ENCODE peak calls at places on chromosomes 16 and 17, in six cellular contexts. U is heart right ventricle, T is pancreas, B is fibroblast of lung, W is nephron progenitor cell, K is A549. Q is an unnamed sample.

GRCh38 chr17:57766307-57766943 is 21.3 kb upstream of the CCDC182 start:
- DNase-seq in U (no peak), T (no peak), B (no peak), W (no peak), K (no peak), Q (no peak)

GRCh38 chr16:89043636-89044393 is 49.8 kb upstream of the ACSF3 start:
- DNase-seq in U (peak; percentile 3), T (no peak), B (no peak), W (no peak), K (no peak), Q (no peak)

GRCh38 chr17:66975614-66976378 is 11.3 kb downstream of the CACNG4 start:
- DNase-seq in U (peak; percentile 45), T (no peak), B (no peak), W (no peak), K (peak; percentile 70), Q (peak; percentile 60)

GRCh38 chr17:144936-145670 is 7.7 kb downstream of the SCGB1C2 start:
- DNase-seq in U (no peak), T (peak; percentile 9), B (no peak), W (no peak), K (no peak), Q (no peak)

GRCh38 chr17:4665027-4665426 is 23.5 kb upstream of the ALOX15 start:
- DNase-seq in U (no peak), T (no peak), B (no peak), W (no peak), K (no peak), Q (no peak)

GRCh38 chr17:18116078-18116477 is 7.5 kb downstream of the MYO15A start:
- DNase-seq in U (no peak), T (no peak), B (no peak), W (no peak), K (no peak), Q (no peak)

GRCh38 chr17:66172706-66173223 is 19.2 kb downstream of the CEP112 start:
- DNase-seq in U (no peak), T (no peak), B (no peak), W (no peak), K (no peak), Q (no peak)

GRCh38 chr17:17032131-17032692 is 10.0 kb upstream of the MPRIP start:
- DNase-seq in U (peak; percentile 73), T (peak; percentile 63), B (peak; percentile 58), W (no peak), K (peak; percentile 78), Q (peak; percentile 59)

GRCh38 chr16:81466351-81466960 is 21.8 kb downstream of the CMIP start:
- DNase-seq in U (no peak), T (no peak), B (peak; percentile 53), W (no peak), K (no peak), Q (no peak)

GRCh38 chr16:4800290-4801041 is 2.0 kb downstream of the ROGDI start:
- DNase-seq in U (peak; percentile 69), T (peak; percentile 83), B (no peak), W (peak; percentile 26), K (no peak), Q (no peak)

GRCh38 chr16:78952630-78953029 is 647.9 kb downstream of the MAF start:
- DNase-seq in U (no peak), T (no peak), B (no peak), W (no peak), K (no peak), Q (no peak)

GRCh38 chr17:3827124-3827773 is 18.8 kb downstream of the NCBP3 start:
- DNase-seq in U (no peak), T (peak; percentile 59), B (peak; percentile 80), W (peak; percentile 63), K (peak; percentile 75), Q (peak; percentile 76)

GRCh38 chr16:30986129-30986991 is 1.4 kb downstream of the HSD3B7 start:
- DNase-seq in U (no peak), T (no peak), B (no peak), W (no peak), K (no peak), Q (no peak)

GRCh38 chr17:48634446-48635208 is 8.5 kb upstream of the HOXB9 start:
- DNase-seq in U (no peak), T (no peak), B (no peak), W (peak; percentile 9), K (no peak), Q (no peak)

GRCh38 chr17:48639136-48639535 is 13.0 kb upstream of the HOXB9 start:
- DNase-seq in U (no peak), T (no peak), B (no peak), W (peak; percentile 55), K (no peak), Q (no peak)

GRCh38 chr17:48633266-48633816 is 7.2 kb upstream of the HOXB9 start:
- DNase-seq in U (no peak), T (no peak), B (no peak), W (peak; percentile 68), K (no peak), Q (no peak)

GRCh38 chr17:48637323-48638260 is 11.4 kb upstream of the HOXB9 start:
- DNase-seq in U (no peak), T (no peak), B (peak; percentile 72), W (peak; percentile 11), K (peak; percentile 57), Q (peak; percentile 77)

GRCh38 chr17:48636177-48637018 is 10.2 kb upstream of the HOXB9 start:
- DNase-seq in U (peak; percentile 52), T (peak; percentile 51), B (peak; percentile 59), W (peak; percentile 99), K (peak; percentile 95), Q (peak; percentile 49)
- TF ChIP-seq CTCF in U (peak; percentile 57), T (peak; percentile 39), B (peak; percentile 20), W (peak; percentile 73), K (peak; percentile 93), Q (peak; percentile 47)

DNA sequence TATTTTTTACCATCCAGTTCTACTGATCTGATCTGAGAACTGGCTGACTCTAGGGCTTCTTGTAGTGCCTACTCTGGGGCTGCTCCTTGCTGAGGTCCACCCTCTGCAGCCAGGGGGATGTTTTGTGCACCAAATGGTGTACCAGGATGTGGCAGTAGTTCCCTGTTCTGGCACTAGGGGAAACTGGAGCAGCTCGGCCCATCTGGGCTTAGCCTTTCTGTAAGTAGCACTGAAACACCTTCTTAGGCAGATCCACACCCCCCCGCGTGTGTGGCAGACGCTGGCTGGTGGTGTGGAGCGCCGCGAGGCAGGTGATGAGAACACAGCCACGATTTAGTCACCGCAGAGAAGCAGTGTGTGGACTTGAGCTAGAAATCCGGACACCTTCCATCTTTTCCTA is 17.0 kb downstream of the DUSP14 start:
- DNase-seq in U (no peak), T (no peak), B (peak; percentile 36), W (peak; percentile 41), K (peak; percentile 83), Q (peak; percentile 48)
- TF ChIP-seq CTCF in U (peak; percentile 46), T (peak; percentile 28), B (peak; percentile 43), W (peak; percentile 52), K (peak; percentile 41), Q (peak; percentile 42)

GRCh38 chr17:19264277-19264676 is 27.1 kb downstream of the EPN2 start:
- DNase-seq in U (no peak), T (no peak), B (no peak), W (no peak), K (no peak), Q (no peak)
- TF ChIP-seq CTCF in U (no peak), T (no peak), B (no peak), W (no peak), K (no peak), Q (no peak)

GRCh38 chr16:25390761-25391160 is 133.1 kb upstream of the ZKSCAN2 start:
- DNase-seq in U (no peak), T (no peak), B (no peak), W (no peak), K (no peak), Q (no peak)

GRCh38 chr16:25395528-25395927 is 137.9 kb upstream of the ZKSCAN2 start:
- DNase-seq in U (no peak), T (no peak), B (no peak), W (no peak), K (no peak), Q (no peak)
- TF ChIP-seq CTCF in U (no peak), T (no peak), B (no peak), W (peak; percentile 17), K (no peak), Q (no peak)

GRCh38 chr16:84048871-84049270 is 6.3 kb upstream of the SLC38A8 start:
- DNase-seq in U (no peak), T (no peak), B (no peak), W (no peak), K (no peak), Q (no peak)
- TF ChIP-seq CTCF in U (no peak), T (no peak), B (no peak), W (no peak), K (no peak), Q (no peak)

GRCh38 chr17:35089846-35090193 is 26.3 kb upstream of the RFFL start:
- DNase-seq in U (no peak), T (peak; percentile 21), B (no peak), W (no peak), K (peak; percentile 61), Q (peak; percentile 63)
- TF ChIP-seq CTCF in U (no peak), T (no peak), B (no peak), W (no peak), K (no peak), Q (no peak)

DNA sequence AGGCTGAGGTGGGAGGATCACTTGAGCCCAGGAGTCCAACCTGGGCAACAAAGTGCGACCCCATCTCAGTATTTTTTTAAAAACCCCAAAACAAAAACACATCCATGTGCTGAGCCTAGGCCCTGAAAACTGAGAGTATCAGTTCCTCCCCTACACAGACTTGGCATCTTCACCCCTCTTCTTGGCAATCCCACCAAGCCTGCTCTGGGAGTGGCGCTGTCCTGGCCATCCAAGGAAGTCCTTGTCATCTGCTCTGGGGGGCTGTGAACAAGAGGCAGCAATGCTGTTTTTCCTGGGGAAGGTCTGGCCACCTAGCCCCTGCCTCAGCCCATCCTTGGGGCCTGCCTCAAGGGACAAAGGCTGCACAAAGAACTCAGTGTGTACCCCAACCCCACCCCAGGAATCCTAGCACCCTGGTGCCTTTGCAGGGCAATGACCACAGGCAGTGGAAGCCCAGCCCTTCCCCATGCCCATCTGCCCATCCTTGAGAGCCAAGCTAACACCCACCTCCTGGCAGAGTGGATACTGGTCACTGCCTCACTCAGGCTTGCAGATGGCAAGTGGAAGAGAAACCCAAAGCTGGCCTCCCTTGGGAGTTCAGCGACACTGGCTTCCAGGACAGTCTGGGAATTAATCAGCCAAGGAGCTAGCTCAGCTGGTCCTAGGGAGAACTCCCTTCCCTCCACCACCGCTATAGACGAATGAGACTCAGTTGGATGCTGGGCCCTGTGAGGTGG is 14.8 kb upstream of the GFOD2 start:
- DNase-seq in U (no peak), T (no peak), B (no peak), W (no peak), K (no peak), Q (no peak)
- TF ChIP-seq CTCF in U (no peak), T (no peak), B (no peak), W (no peak), K (no peak), Q (no peak)

Q was measured in MCF 10A.